ENCODE peak calls at places on chromosomes 5 and 9, in five cellular contexts. Q, A, G, F and T are unnamed samples.

GRCh38 chr5:149474198-149474597 is 77.0 kb downstream of the CSNK1A1 start:
- DNase-seq in F (no peak), Q (no peak), G (no peak), A (no peak), T (no peak)

GRCh38 chr5:68290260-68290674 is 74.7 kb downstream of the PIK3R1 start:
- DNase-seq in A (no peak), F (peak; percentile 47), Q (no peak), G (no peak), T (no peak)

GRCh38 chr5:133769842-133770241 is 157.5 kb upstream of the FSTL4 start:
- DNase-seq in A (no peak), Q (no peak), F (no peak), G (no peak), T (no peak)

GRCh38 chr5:134554319-134555222 is 29.1 kb downstream of the JADE2 start:
- DNase-seq in A (peak; percentile 57), G (peak; percentile 57), Q (no peak), F (peak; percentile 87), T (peak; percentile 44)

GRCh38 chr5:158397278-158397677 is 538.3 kb upstream of the CLINT1 start:
- DNase-seq in Q (no peak), A (no peak), F (no peak), G (no peak), T (no peak)

GRCh38 chr9:36276840-36277239 is 18.6 kb upstream of the GNE start:
- DNase-seq in Q (no peak), G (no peak), A (no peak), F (peak; percentile 83), T (no peak)

GRCh38 chr9:32524558-32525461 is 1.2 kb downstream of the RIGI start:
- DNase-seq in A (peak; percentile 14), G (no peak), Q (no peak), F (no peak), T (no peak)

GRCh38 chr5:166722939-166723338 is 1568.5 kb upstream of the WWC1 start:
- DNase-seq in F (no peak), G (no peak), A (no peak), Q (no peak), T (no peak)

GRCh38 chr9:79592736-79593493 is 21.1 kb downstream of the TLE4 start:
- DNase-seq in A (no peak), Q (no peak), F (no peak), G (no peak), T (no peak)

GRCh38 chr5:140855772-140856674 is at the start of gene PCDHA10:
- DNase-seq in Q (no peak), G (no peak), F (no peak), A (no peak), T (no peak)

GRCh38 chr9:133967024-133967741 is 24.9 kb downstream of the VAV2 start:
- DNase-seq in Q (no peak), G (no peak), F (no peak), A (no peak), T (no peak)

GRCh38 chr5:54753034-54753433 is 232.4 kb downstream of the ESM1 start:
- DNase-seq in F (peak; percentile 71), Q (no peak), G (no peak), A (no peak), T (no peak)

GRCh38 chr5:96293966-96294886 is 138.8 kb downstream of the PCSK1 start:
- DNase-seq in A (no peak), F (no peak), Q (no peak), G (no peak), T (no peak)

GRCh38 chr5:94442971-94443370 is 175.4 kb downstream of the KIAA0825 start:
- DNase-seq in G (no peak), Q (no peak), A (no peak), F (no peak), T (no peak)